ENCODE peak calls at places on chromosomes 5 and 9, in seven cellular contexts. W, Q, F, T, H, I and X are unnamed samples.
A peak's percentile ranks its signal among the peaks of the same experiment; 100 is the strongest.

GRCh38 chr5:32710859-32711692 is at the start of gene NPR3:
- DNase-seq in W (peak; percentile 33), Q (no peak), F (no peak), T (no peak), H (no peak), I (no peak), X (no peak)

GRCh38 chr5:87385794-87386193 is 26.9 kb downstream of the CCNH start:
- DNase-seq in W (no peak), Q (no peak), F (no peak), T (no peak), H (no peak), I (no peak), X (no peak)

GRCh38 chr9:79134654-79135053 is 437.1 kb upstream of the TLE4 start:
- DNase-seq in W (peak; percentile 6), Q (no peak), F (no peak), T (no peak), H (no peak), I (no peak), X (no peak)

GRCh38 chr5:91383956-91384300 is 811 bp upstream of the ARRDC3 start:
- DNase-seq in W (no peak), Q (peak; percentile 14), F (peak; percentile 70), T (no peak), H (no peak), I (no peak), X (no peak)

GRCh38 chr5:96896806-96897205 is 20.5 kb downstream of the ERAP2 start:
- DNase-seq in W (no peak), Q (no peak), F (no peak), T (no peak), H (no peak), I (peak; percentile 59), X (no peak)

GRCh38 chr9:37997636-37998374 is 71.2 kb downstream of the SHB start:
- DNase-seq in W (peak; percentile 46), Q (no peak), F (peak; percentile 17), T (no peak), H (no peak), I (no peak), X (no peak)

GRCh38 chr5:172730222-172730621 is 40.8 kb downstream of the DUSP1 start:
- DNase-seq in W (no peak), Q (no peak), F (no peak), T (no peak), H (no peak), I (no peak), X (no peak)

GRCh38 chr5:75666801-75667200 is 50.4 kb downstream of the POC5 start:
- DNase-seq in W (no peak), Q (no peak), F (no peak), T (no peak), H (no peak), I (no peak), X (no peak)

GRCh38 chr9:121674952-121675351 is 23.5 kb downstream of the DAB2IP start:
- DNase-seq in W (peak; percentile 43), Q (no peak), F (no peak), T (no peak), H (no peak), I (no peak), X (no peak)

GRCh38 chr9:13070612-13071595 is 208.6 kb downstream of the MPDZ start:
- DNase-seq in W (no peak), Q (no peak), F (no peak), T (no peak), H (peak; percentile 66), I (no peak), X (no peak)

GRCh38 chr5:137575847-137576246 is 76.7 kb upstream of the SPOCK1 start:
- DNase-seq in W (peak; percentile 12), Q (no peak), F (no peak), T (no peak), H (no peak), I (no peak), X (no peak)

GRCh38 chr9:127761061-127761460 is 17.4 kb downstream of the SH2D3C start:
- DNase-seq in W (no peak), Q (no peak), F (no peak), T (no peak), H (no peak), I (no peak), X (no peak)

GRCh38 chr9:105389789-105390188 is 58.0 kb upstream of the FSD1L start:
- DNase-seq in W (no peak), Q (no peak), F (no peak), T (no peak), H (no peak), I (no peak), X (no peak)

GRCh38 chr9:136218271-136218670 is 13.3 kb upstream of the LHX3 start:
- DNase-seq in W (no peak), Q (no peak), F (no peak), T (no peak), H (no peak), I (no peak), X (no peak)

GRCh38 chr9:70668751-70669150 is 254.3 kb upstream of the KLF9 start:
- DNase-seq in W (no peak), Q (no peak), F (no peak), T (no peak), H (no peak), I (no peak), X (no peak)

GRCh38 chr5:14920121-14920520 is 48.5 kb upstream of the ANKH start:
- DNase-seq in W (no peak), Q (no peak), F (no peak), T (no peak), H (no peak), I (no peak), X (no peak)

GRCh38 chr5:168353216-168353957 is 61.9 kb downstream of the WWC1 start:
- DNase-seq in W (no peak), Q (no peak), F (no peak), T (peak; percentile 36), H (no peak), I (no peak), X (peak; percentile 84)

GRCh38 chr5:15645376-15645775 is 145.4 kb downstream of the FBXL7 start:
- DNase-seq in W (peak; percentile 15), Q (no peak), F (no peak), T (no peak), H (no peak), I (no peak), X (no peak)

GRCh38 chr5:117800261-117800660 is 1188.1 kb downstream of the DTWD2 start:
- DNase-seq in W (peak; percentile 9), Q (no peak), F (no peak), T (no peak), H (no peak), I (no peak), X (no peak)

GRCh38 chr5:142486581-142486980 is 161.8 kb upstream of the SPRY4 start:
- DNase-seq in W (no peak), Q (no peak), F (no peak), T (no peak), H (no peak), I (no peak), X (no peak)

GRCh38 chr9:70352802-70353201 is 61.7 kb downstream of the KLF9 start:
- DNase-seq in W (peak; percentile 17), Q (no peak), F (peak; percentile 3), T (no peak), H (no peak), I (no peak), X (no peak)

GRCh38 chr5:88952344-88952743 is 69.4 kb upstream of the MEF2C start:
- DNase-seq in W (peak; percentile 30), Q (no peak), F (no peak), T (no peak), H (peak; percentile 70), I (no peak), X (no peak)

GRCh38 chr9:27210588-27210987 is 86.4 kb downstream of the EQTN start:
- DNase-seq in W (no peak), Q (no peak), F (no peak), T (no peak), H (no peak), I (no peak), X (no peak)